ENCODE peak calls at places on chromosomes 3 and 15, in nine cellular contexts. One of them, this sample, is unnamed.

GRCh38 chr3:45143673-45144670 is 2.2 kb downstream of the CDCP1 start:
- DNase-seq in neural progenitor cell: no peak
- DNase-seq in lower leg skin: no peak
- DNase-seq in HCT116: no peak
- DNase-seq in GM12892: no peak
- DNase-seq in activated T-cell treated with anti-CD3 and anti-CD28 coated beads for 1 hour: no peak
- DNase-seq in psoas muscle: no peak
- DNase-seq in HTR-8/SVneo: no peak
- DNase-seq in activated CD4-positive, alpha-beta T cell treated with anti-CD3 and anti-CD28 coated beads for 36 hours: no peak
- DNase-seq in this sample: peak; percentile 83

GRCh38 chr3:127788436-127788835 is 33.9 kb downstream of the MGLL start:
- DNase-seq in neural progenitor cell: no peak
- DNase-seq in lower leg skin: peak; percentile 68
- DNase-seq in HCT116: no peak
- DNase-seq in GM12892: no peak
- DNase-seq in activated T-cell treated with anti-CD3 and anti-CD28 coated beads for 1 hour: no peak
- DNase-seq in psoas muscle: peak; percentile 51
- DNase-seq in HTR-8/SVneo: no peak
- DNase-seq in activated CD4-positive, alpha-beta T cell treated with anti-CD3 and anti-CD28 coated beads for 36 hours: no peak
- DNase-seq in this sample: no peak

GRCh38 chr3:16900779-16901440 is 16.2 kb downstream of the PLCL2 start:
- DNase-seq in neural progenitor cell: no peak
- DNase-seq in lower leg skin: no peak
- DNase-seq in HCT116: no peak
- DNase-seq in GM12892: no peak
- DNase-seq in activated T-cell treated with anti-CD3 and anti-CD28 coated beads for 1 hour: no peak
- DNase-seq in psoas muscle: no peak
- DNase-seq in HTR-8/SVneo: no peak
- DNase-seq in activated CD4-positive, alpha-beta T cell treated with anti-CD3 and anti-CD28 coated beads for 36 hours: no peak
- DNase-seq in this sample: no peak

GRCh38 chr3:149576071-149576564 is 81.7 kb downstream of the WWTR1 start:
- DNase-seq in neural progenitor cell: peak; percentile 50
- DNase-seq in lower leg skin: no peak
- DNase-seq in HCT116: peak; percentile 86
- DNase-seq in GM12892: no peak
- DNase-seq in activated T-cell treated with anti-CD3 and anti-CD28 coated beads for 1 hour: no peak
- DNase-seq in psoas muscle: no peak
- DNase-seq in HTR-8/SVneo: peak; percentile 79
- DNase-seq in activated CD4-positive, alpha-beta T cell treated with anti-CD3 and anti-CD28 coated beads for 36 hours: peak; percentile 19
- DNase-seq in this sample: peak; percentile 99

GRCh38 chr3:15989419-15989818 is 185.1 kb upstream of the GALNT15 start:
- DNase-seq in neural progenitor cell: no peak
- DNase-seq in lower leg skin: no peak
- DNase-seq in HCT116: no peak
- DNase-seq in GM12892: no peak
- DNase-seq in activated T-cell treated with anti-CD3 and anti-CD28 coated beads for 1 hour: no peak
- DNase-seq in psoas muscle: no peak
- DNase-seq in HTR-8/SVneo: no peak
- DNase-seq in activated CD4-positive, alpha-beta T cell treated with anti-CD3 and anti-CD28 coated beads for 36 hours: no peak
- DNase-seq in this sample: no peak

GRCh38 chr15:80508783-80509182 is 104.6 kb downstream of the ARNT2 start:
- DNase-seq in neural progenitor cell: no peak
- DNase-seq in lower leg skin: no peak
- DNase-seq in HCT116: no peak
- DNase-seq in GM12892: no peak
- DNase-seq in activated T-cell treated with anti-CD3 and anti-CD28 coated beads for 1 hour: no peak
- DNase-seq in psoas muscle: no peak
- DNase-seq in HTR-8/SVneo: no peak
- DNase-seq in activated CD4-positive, alpha-beta T cell treated with anti-CD3 and anti-CD28 coated beads for 36 hours: no peak
- DNase-seq in this sample: no peak

GRCh38 chr3:73327052-73327451 is 265.6 kb downstream of the EBLN2 start:
- DNase-seq in neural progenitor cell: no peak
- DNase-seq in lower leg skin: no peak
- DNase-seq in HCT116: no peak
- DNase-seq in GM12892: no peak
- DNase-seq in activated T-cell treated with anti-CD3 and anti-CD28 coated beads for 1 hour: no peak
- DNase-seq in psoas muscle: no peak
- DNase-seq in HTR-8/SVneo: no peak
- DNase-seq in activated CD4-positive, alpha-beta T cell treated with anti-CD3 and anti-CD28 coated beads for 36 hours: no peak
- DNase-seq in this sample: no peak

GRCh38 chr3:170228093-170228766 is 6.0 kb downstream of the PRKCI start:
- DNase-seq in neural progenitor cell: no peak
- DNase-seq in lower leg skin: no peak
- DNase-seq in HCT116: no peak
- DNase-seq in GM12892: no peak
- DNase-seq in activated T-cell treated with anti-CD3 and anti-CD28 coated beads for 1 hour: no peak
- DNase-seq in psoas muscle: no peak
- DNase-seq in HTR-8/SVneo: no peak
- DNase-seq in activated CD4-positive, alpha-beta T cell treated with anti-CD3 and anti-CD28 coated beads for 36 hours: no peak
- DNase-seq in this sample: peak; percentile 37

GRCh38 chr15:87752250-87752951 is 504.1 kb downstream of the NTRK3 start:
- DNase-seq in neural progenitor cell: no peak
- DNase-seq in lower leg skin: no peak
- DNase-seq in HCT116: no peak
- DNase-seq in GM12892: no peak
- DNase-seq in activated T-cell treated with anti-CD3 and anti-CD28 coated beads for 1 hour: no peak
- DNase-seq in psoas muscle: no peak
- DNase-seq in HTR-8/SVneo: peak; percentile 75
- DNase-seq in activated CD4-positive, alpha-beta T cell treated with anti-CD3 and anti-CD28 coated beads for 36 hours: no peak
- DNase-seq in this sample: peak; percentile 96

GRCh38 chr15:46280753-46281521 is 646.1 kb downstream of the SQOR start:
- DNase-seq in neural progenitor cell: peak; percentile 54
- DNase-seq in lower leg skin: no peak
- DNase-seq in HCT116: no peak
- DNase-seq in GM12892: no peak
- DNase-seq in activated T-cell treated with anti-CD3 and anti-CD28 coated beads for 1 hour: no peak
- DNase-seq in psoas muscle: no peak
- DNase-seq in HTR-8/SVneo: no peak
- DNase-seq in activated CD4-positive, alpha-beta T cell treated with anti-CD3 and anti-CD28 coated beads for 36 hours: no peak
- DNase-seq in this sample: no peak

GRCh38 chr3:14598143-14598569 is 53.4 kb upstream of the CCDC174 start:
- DNase-seq in neural progenitor cell: peak; percentile 83
- DNase-seq in lower leg skin: no peak
- DNase-seq in HCT116: no peak
- DNase-seq in GM12892: no peak
- DNase-seq in activated T-cell treated with anti-CD3 and anti-CD28 coated beads for 1 hour: peak; percentile 17
- DNase-seq in psoas muscle: no peak
- DNase-seq in HTR-8/SVneo: peak; percentile 47
- DNase-seq in activated CD4-positive, alpha-beta T cell treated with anti-CD3 and anti-CD28 coated beads for 36 hours: peak; percentile 78
- DNase-seq in this sample: peak; percentile 56

This sample was measured in fibroblast of the aortic adventitia.